ENCODE peak calls at places on chromosome X, in seven cellular contexts. D is HTR-8/SVneo; X is activated CD8-positive, alpha-beta T cell treated with anti-CD3 and anti-CD28 coated beads, Interleukin-2, amount 10 ng/mL, durations not matched to agents 7 days and 5 days; P is C1 segment of cervical spinal cord; J is GM06990; V is stimulated activated CD4-positive, alpha-beta T cell treated with anti-CD3 and anti-CD28 coated beads, Interleukin-12 subunit alpha, Interleukin-12 subunit beta, amount 100 ng/mL, for 4 hours; S is breast epithelium. C is an unnamed sample.

GRCh38 chrX:45771114-45771513 is 570.4 kb upstream of the DIPK2B start:
- DNase-seq in P (no peak), S (no peak), V (no peak), J (no peak), X (no peak), D (peak), C (no peak)

GRCh38 chrX:18702362-18703195 is 4.9 kb upstream of the PPEF1 start:
- DNase-seq in J (no peak), P (no peak), X (no peak), V (no peak), S (no peak), D (peak), C (no peak)

GRCh38 chrX:50920132-50920531 is 9.6 kb downstream of the BMP15 start:
- DNase-seq in P (no peak), D (no peak), V (no peak), X (no peak), J (no peak), S (no peak), C (no peak)

GRCh38 chrX:25600776-25601175 is 537.4 kb upstream of the MAGEB18 start:
- DNase-seq in J (no peak), X (no peak), D (peak), P (no peak), S (no peak), V (no peak), C (no peak)

GRCh38 chrX:36978886-36979285 is 29.3 kb upstream of the FAM47C start:
- DNase-seq in P (no peak), V (no peak), D (no peak), J (no peak), S (no peak), X (no peak), C (no peak)

GRCh38 chrX:78029663-78030062 is 60.2 kb upstream of the PGAM4 start:
- DNase-seq in V (no peak), S (no peak), X (peak), J (no peak), P (no peak), D (peak), C (peak)

GRCh38 chrX:149950681-149951080 is 12.4 kb upstream of the EOLA2 start:
- DNase-seq in J (no peak), X (peak), V (no peak), P (no peak), D (peak), S (no peak), C (peak)

GRCh38 chrX:7083468-7084396 is 63.8 kb upstream of the STS start:
- DNase-seq in X (peak), S (peak), J (peak), D (peak), P (peak), V (peak), C (peak)

GRCh38 chrX:16931371-16931770 is 15.1 kb upstream of the REPS2 start:
- DNase-seq in P (no peak), X (no peak), V (no peak), S (no peak), J (no peak), D (no peak), C (no peak)

GRCh38 chrX:86910027-86910426 is 607.6 kb upstream of the KLHL4 start:
- DNase-seq in J (no peak), D (no peak), P (no peak), V (no peak), X (no peak), S (no peak), C (no peak)

GRCh38 chrX:130118396-130118795 is 8.1 kb upstream of the ELF4 start:
- DNase-seq in X (no peak), P (no peak), J (no peak), V (no peak), S (no peak), D (no peak), C (no peak)

GRCh38 chrX:39734174-39734776 is 363.5 kb downstream of the BCOR start:
- DNase-seq in X (no peak), D (no peak), P (no peak), J (no peak), S (peak), V (no peak), C (no peak)

GRCh38 chrX:66399273-66399672 is 235.2 kb downstream of the HEPH start:
- DNase-seq in P (no peak), V (no peak), D (no peak), J (no peak), S (no peak), X (no peak), C (no peak)

GRCh38 chrX:130162094-130162493 is 3.5 kb downstream of the AIFM1 start:
- DNase-seq in P (no peak), J (no peak), V (no peak), D (no peak), S (no peak), X (no peak), C (no peak)

GRCh38 chrX:133215017-133215416 is 3.1 kb downstream of the TFDP3 start:
- DNase-seq in P (no peak), V (no peak), J (no peak), S (no peak), D (no peak), X (no peak), C (no peak)

GRCh38 chrX:85992811-85993229 is 54.5 kb downstream of the CHM start:
- DNase-seq in D (no peak), S (no peak), X (no peak), P (no peak), V (no peak), J (no peak), C (no peak)

GRCh38 chrX:103883533-103883932 is 51.5 kb upstream of the RAB9B start:
- DNase-seq in J (no peak), D (no peak), V (no peak), S (no peak), P (no peak), X (no peak), C (no peak)

GRCh38 chrX:118062048-118062789 is 54.4 kb downstream of the KLHL13 start:
- DNase-seq in X (no peak), D (no peak), V (no peak), P (no peak), S (no peak), J (peak), C (no peak)

GRCh38 chrX:56000169-56000568 is 232.0 kb upstream of the KLF8 start:
- DNase-seq in V (no peak), J (no peak), X (no peak), P (no peak), S (no peak), D (no peak), C (no peak)

GRCh38 chrX:150692837-150693781 is at the start of gene MTMR1:
- DNase-seq in P (peak), J (peak), V (peak), D (no peak), S (no peak), X (peak), C (peak)

GRCh38 chrX:80335062-80335830 is 85.0 kb upstream of the TENT5D start:
- DNase-seq in D (no peak), X (no peak), S (peak), J (no peak), V (no peak), P (no peak), C (peak)

GRCh38 chrX:747176-747575 is 116.6 kb downstream of the SHOX start:
- DNase-seq in V (no peak), J (no peak), X (no peak), P (no peak), S (no peak), D (no peak), C (no peak)

GRCh38 chrX:85114776-85115175 is 111.1 kb downstream of the APOOL start:
- DNase-seq in X (no peak), P (no peak), S (no peak), J (no peak), D (no peak), V (no peak), C (no peak)

GRCh38 chrX:41923925-41924693 is 755 bp upstream of the CASK start:
- DNase-seq in V (peak), X (peak), P (peak), S (peak), J (no peak), D (no peak), C (peak)

GRCh38 chrX:74923942-74924448 is 1.3 kb downstream of the NEXMIF start:
- DNase-seq in X (peak), P (peak), J (peak), V (peak), S (no peak), D (no peak), C (peak)

GRCh38 chrX:153774576-153775292 is 6.1 kb upstream of the SRPK3 start:
- DNase-seq in S (no peak), X (no peak), V (no peak), P (no peak), J (no peak), D (no peak), C (no peak)

GRCh38 chrX:109393859-109394258 is 88.0 kb downstream of the GUCY2F start:
- DNase-seq in V (no peak), P (no peak), S (no peak), J (no peak), X (no peak), D (no peak), C (no peak)

GRCh38 chrX:150052226-150052625 is 113.9 kb upstream of the EOLA2 start:
- DNase-seq in P (no peak), D (no peak), S (no peak), J (no peak), V (no peak), X (no peak), C (no peak)